ENCODE peak calls at places on chromosomes 13 and 19, in five cellular contexts. One of them, this sample, is unnamed.
A peak's percentile ranks its signal among the peaks of the same experiment; 100 is the strongest.

GRCh38 chr13:111919826-111920225 is 147.1 kb upstream of the SOX1 start:
- ATAC-seq in left lung: no peak
- ATAC-seq in lung: no peak
- ATAC-seq in right cardiac atrium: no peak
- ATAC-seq in K562: no peak
- ATAC-seq in this sample: no peak

GRCh38 chr13:73984949-73985691 is 149.1 kb downstream of the KLF12 start:
- ATAC-seq in lung: peak; percentile 39
- ATAC-seq in left lung: peak; percentile 90
- ATAC-seq in K562: no peak
- ATAC-seq in right cardiac atrium: peak; percentile 34
- ATAC-seq in this sample: no peak

GRCh38 chr19:3365447-3366103 is 808 bp upstream of the NFIC start:
- ATAC-seq in right cardiac atrium: peak; percentile 42
- ATAC-seq in left lung: peak; percentile 61
- ATAC-seq in lung: no peak
- ATAC-seq in K562: peak; percentile 45
- ATAC-seq in this sample: peak; percentile 74

GRCh38 chr13:46905249-46905648 is 8.4 kb upstream of the HTR2A start:
- ATAC-seq in right cardiac atrium: no peak
- ATAC-seq in K562: no peak
- ATAC-seq in left lung: no peak
- ATAC-seq in lung: no peak
- ATAC-seq in this sample: no peak

GRCh38 chr13:114339779-114340534 is 25.7 kb downstream of the CHAMP1 start:
- ATAC-seq in right cardiac atrium: no peak
- ATAC-seq in K562: peak; percentile 32
- ATAC-seq in left lung: peak; percentile 52
- ATAC-seq in lung: no peak
- ATAC-seq in this sample: no peak

GRCh38 chr13:97385146-97385545 is 48.8 kb upstream of the RAP2A start:
- ATAC-seq in K562: no peak
- ATAC-seq in lung: no peak
- ATAC-seq in left lung: peak; percentile 85
- ATAC-seq in right cardiac atrium: no peak
- ATAC-seq in this sample: no peak

GRCh38 chr19:30387311-30388115 is 15.3 kb downstream of the ZNF536 start:
- ATAC-seq in right cardiac atrium: peak; percentile 88
- ATAC-seq in left lung: no peak
- ATAC-seq in lung: no peak
- ATAC-seq in K562: no peak
- ATAC-seq in this sample: no peak

GRCh38 chr13:77946522-77946921 is 27.9 kb upstream of the EDNRB start:
- ATAC-seq in right cardiac atrium: peak; percentile 60
- ATAC-seq in lung: no peak
- ATAC-seq in left lung: no peak
- ATAC-seq in K562: no peak
- ATAC-seq in this sample: no peak

GRCh38 chr13:34696741-34697140 is 245.3 kb upstream of the NBEA start:
- ATAC-seq in left lung: no peak
- ATAC-seq in K562: no peak
- ATAC-seq in right cardiac atrium: no peak
- ATAC-seq in lung: no peak
- ATAC-seq in this sample: no peak

GRCh38 chr13:28467886-28468519 is 26.9 kb downstream of the FLT1 start:
- ATAC-seq in right cardiac atrium: no peak
- ATAC-seq in lung: peak; percentile 41
- ATAC-seq in left lung: peak; percentile 54
- ATAC-seq in K562: no peak
- ATAC-seq in this sample: no peak

GRCh38 chr19:10812902-10813404 is 23.1 kb downstream of the TMED1 start:
- ATAC-seq in lung: peak; percentile 44
- ATAC-seq in right cardiac atrium: peak; percentile 14
- ATAC-seq in left lung: peak; percentile 63
- ATAC-seq in K562: peak; percentile 89
- ATAC-seq in this sample: peak; percentile 57

GRCh38 chr19:33075519-33075918 is 5.5 kb upstream of the GPATCH1 start:
- ATAC-seq in lung: no peak
- ATAC-seq in right cardiac atrium: no peak
- ATAC-seq in K562: no peak
- ATAC-seq in left lung: no peak
- ATAC-seq in this sample: no peak

GRCh38 chr19:42693760-42694350 is 46.4 kb downstream of the PSG3 start:
- ATAC-seq in left lung: peak; percentile 60
- ATAC-seq in K562: peak; percentile 80
- ATAC-seq in lung: no peak
- ATAC-seq in right cardiac atrium: no peak
- ATAC-seq in this sample: no peak

GRCh38 chr19:15223649-15224371 is 8.4 kb downstream of the EPHX3 start:
- ATAC-seq in lung: no peak
- ATAC-seq in right cardiac atrium: peak; percentile 7
- ATAC-seq in K562: no peak
- ATAC-seq in left lung: peak; percentile 9
- ATAC-seq in this sample: no peak

GRCh38 chr19:45191324-45191845 is 12.8 kb downstream of the BLOC1S3 start:
- ATAC-seq in K562: no peak
- ATAC-seq in right cardiac atrium: no peak
- ATAC-seq in lung: no peak
- ATAC-seq in left lung: no peak
- ATAC-seq in this sample: no peak

GRCh38 chr13:94291631-94292322 is 187.7 kb downstream of the DCT start:
- ATAC-seq in right cardiac atrium: no peak
- ATAC-seq in left lung: no peak
- ATAC-seq in K562: no peak
- ATAC-seq in lung: no peak
- ATAC-seq in this sample: no peak

GRCh38 chr19:30877591-30878230 is 471.5 kb downstream of the TSHZ3 start:
- ATAC-seq in lung: peak; percentile 54
- ATAC-seq in right cardiac atrium: peak; percentile 60
- ATAC-seq in left lung: peak; percentile 61
- ATAC-seq in K562: no peak
- ATAC-seq in this sample: peak; percentile 66

GRCh38 chr19:48393559-48394330 is at the start of gene GRIN2D:
- ATAC-seq in lung: no peak
- ATAC-seq in left lung: no peak
- ATAC-seq in K562: peak; percentile 4
- ATAC-seq in right cardiac atrium: no peak
- ATAC-seq in this sample: no peak

GRCh38 chr13:82758056-82758455 is 1124.2 kb downstream of the SLITRK1 start:
- ATAC-seq in lung: no peak
- ATAC-seq in K562: no peak
- ATAC-seq in left lung: no peak
- ATAC-seq in right cardiac atrium: no peak
- ATAC-seq in this sample: no peak

GRCh38 chr13:35534343-35534742 is 57.9 kb upstream of the MAB21L1 start:
- ATAC-seq in K562: no peak
- ATAC-seq in left lung: no peak
- ATAC-seq in lung: no peak
- ATAC-seq in right cardiac atrium: no peak
- ATAC-seq in this sample: no peak

GRCh38 chr19:7226749-7227148 is 67.5 kb downstream of the INSR start:
- ATAC-seq in lung: no peak
- ATAC-seq in K562: no peak
- ATAC-seq in right cardiac atrium: no peak
- ATAC-seq in left lung: no peak
- ATAC-seq in this sample: no peak

GRCh38 chr19:15330801-15331418 is 1.4 kb downstream of the BRD4 start:
- ATAC-seq in left lung: peak; percentile 55
- ATAC-seq in lung: no peak
- ATAC-seq in K562: peak; percentile 50
- ATAC-seq in right cardiac atrium: no peak
- ATAC-seq in this sample: no peak

GRCh38 chr19:2213799-2214198 is 22.3 kb downstream of the PLEKHJ1 start:
- ATAC-seq in K562: no peak
- ATAC-seq in lung: no peak
- ATAC-seq in right cardiac atrium: no peak
- ATAC-seq in left lung: no peak
- ATAC-seq in this sample: no peak

GRCh38 chr19:2217591-2217990 is 18.5 kb downstream of the PLEKHJ1 start:
- ATAC-seq in right cardiac atrium: peak; percentile 2
- ATAC-seq in lung: no peak
- ATAC-seq in K562: no peak
- ATAC-seq in left lung: no peak
- ATAC-seq in this sample: no peak

GRCh38 chr19:2214253-2214652 is 21.9 kb downstream of the PLEKHJ1 start:
- ATAC-seq in K562: no peak
- ATAC-seq in right cardiac atrium: no peak
- ATAC-seq in lung: no peak
- ATAC-seq in left lung: no peak
- ATAC-seq in this sample: no peak

GRCh38 chr19:2215281-2215751 is 20.8 kb downstream of the PLEKHJ1 start:
- ATAC-seq in K562: peak; percentile 40
- ATAC-seq in left lung: no peak
- ATAC-seq in right cardiac atrium: no peak
- ATAC-seq in lung: no peak
- ATAC-seq in this sample: no peak

GRCh38 chr19:2216361-2217225 is 19.5 kb downstream of the PLEKHJ1 start:
- ATAC-seq in right cardiac atrium: no peak
- ATAC-seq in left lung: no peak
- ATAC-seq in lung: no peak
- ATAC-seq in K562: no peak
- ATAC-seq in this sample: no peak
- H3K4me1 ChIP-seq in right cardiac atrium: no peaks in the 10 kb centered on the region
- H3K4me1 ChIP-seq in left lung: no peaks in the 10 kb centered on the region
- H3K4me1 ChIP-seq in lung: peaks cover 4% of the 10 kb centered on the region
- H3K4me1 ChIP-seq in K562: no peaks in the 10 kb centered on the region
- H3K4me1 ChIP-seq in this sample: peaks cover 7% of the 10 kb centered on the region

DNA sequence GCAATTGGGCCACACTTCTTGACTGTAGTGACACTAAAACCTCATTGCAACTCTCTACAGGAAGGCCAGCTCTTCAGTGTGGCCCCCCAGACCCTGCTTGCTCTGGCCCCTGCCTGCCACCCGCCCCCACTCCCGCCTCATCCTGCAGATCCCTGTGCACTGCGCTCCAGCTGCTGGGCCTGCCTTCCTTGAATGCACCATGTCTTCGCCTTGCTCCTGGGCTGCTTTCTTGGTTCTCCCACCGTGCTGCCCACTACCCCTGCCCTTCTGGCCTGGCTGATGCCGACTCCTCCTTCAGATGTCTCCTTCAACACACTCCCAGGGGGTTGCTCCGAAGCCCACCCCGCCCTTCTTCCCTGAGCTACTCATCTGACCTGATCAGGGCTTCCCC is 98.2 kb downstream of the SIPA1L3 start:
- ATAC-seq in right cardiac atrium: no peak
- ATAC-seq in left lung: no peak
- ATAC-seq in K562: no peak
- ATAC-seq in lung: no peak
- ATAC-seq in this sample: no peak
- H3K4me1 ChIP-seq in right cardiac atrium: peaks cover 11% of the 10 kb centered on the region
- H3K4me1 ChIP-seq in left lung: peaks cover 15% of the 10 kb centered on the region
- H3K4me1 ChIP-seq in K562: no peaks in the 10 kb centered on the region
- H3K4me1 ChIP-seq in lung: peaks cover 9% of the 10 kb centered on the region
- H3K4me1 ChIP-seq in this sample: peaks cover 17% of the 10 kb centered on the region

GRCh38 chr19:46729696-46730095 is 12.8 kb upstream of the PRKD2 start:
- ATAC-seq in K562: no peak
- ATAC-seq in right cardiac atrium: no peak
- ATAC-seq in left lung: no peak
- ATAC-seq in lung: no peak
- ATAC-seq in this sample: no peak

GRCh38 chr19:46728208-46728607 is 11.3 kb upstream of the PRKD2 start:
- ATAC-seq in left lung: peak; percentile 1
- ATAC-seq in lung: peak; percentile 5
- ATAC-seq in right cardiac atrium: peak; percentile 50
- ATAC-seq in K562: no peak
- ATAC-seq in this sample: peak; percentile 29

GRCh38 chr19:46730187-46730586 is 13.3 kb upstream of the PRKD2 start:
- ATAC-seq in K562: no peak
- ATAC-seq in right cardiac atrium: no peak
- ATAC-seq in left lung: no peak
- ATAC-seq in lung: no peak
- ATAC-seq in this sample: no peak

GRCh38 chr19:46727757-46728156 is 10.8 kb upstream of the PRKD2 start:
- ATAC-seq in left lung: no peak
- ATAC-seq in lung: no peak
- ATAC-seq in right cardiac atrium: no peak
- ATAC-seq in K562: no peak
- ATAC-seq in this sample: no peak

GRCh38 chr19:46728693-46729339 is 11.9 kb upstream of the PRKD2 start:
- ATAC-seq in left lung: peak; percentile 74
- ATAC-seq in lung: peak; percentile 51
- ATAC-seq in right cardiac atrium: peak; percentile 74
- ATAC-seq in K562: peak; percentile 91
- ATAC-seq in this sample: peak; percentile 73
- H3K4me1 ChIP-seq in left lung: peaks cover 6% of the 10 kb centered on the region
- H3K4me1 ChIP-seq in lung: no peaks in the 10 kb centered on the region
- H3K4me1 ChIP-seq in right cardiac atrium: no peaks in the 10 kb centered on the region
- H3K4me1 ChIP-seq in K562: peaks cover 26% of the 10 kb centered on the region
- H3K4me1 ChIP-seq in this sample: peaks cover 61% of the 10 kb centered on the region

GRCh38 chr19:43779820-43780219 is 953 bp downstream of the KCNN4 start:
- ATAC-seq in K562: peak; percentile 30
- ATAC-seq in right cardiac atrium: no peak
- ATAC-seq in lung: no peak
- ATAC-seq in left lung: no peak
- ATAC-seq in this sample: no peak
- H3K4me1 ChIP-seq in K562: peaks cover 85% of the 10 kb centered on the region
- H3K4me1 ChIP-seq in right cardiac atrium: no peaks in the 10 kb centered on the region
- H3K4me1 ChIP-seq in lung: peaks cover 21% of the 10 kb centered on the region
- H3K4me1 ChIP-seq in left lung: peaks cover 8% of the 10 kb centered on the region
- H3K4me1 ChIP-seq in this sample: peaks cover 35% of the 10 kb centered on the region

GRCh38 chr19:2229103-2230028 is 6.8 kb downstream of the PLEKHJ1 start:
- ATAC-seq in lung: no peak
- ATAC-seq in K562: no peak
- ATAC-seq in right cardiac atrium: no peak
- ATAC-seq in left lung: no peak
- ATAC-seq in this sample: no peak
- H3K4me1 ChIP-seq in lung: no peaks in the 10 kb centered on the region
- H3K4me1 ChIP-seq in K562: no peaks in the 10 kb centered on the region
- H3K4me1 ChIP-seq in right cardiac atrium: no peaks in the 10 kb centered on the region
- H3K4me1 ChIP-seq in left lung: no peaks in the 10 kb centered on the region
- H3K4me1 ChIP-seq in this sample: peaks cover 28% of the 10 kb centered on the region

GRCh38 chr19:13022111-13022858 is 27.0 kb downstream of the NFIX start:
- ATAC-seq in lung: no peak
- ATAC-seq in K562: peak; percentile 7
- ATAC-seq in right cardiac atrium: peak; percentile 53
- ATAC-seq in left lung: peak; percentile 6
- ATAC-seq in this sample: peak; percentile 44
- H3K4me1 ChIP-seq in lung: peaks cover 12% of the 10 kb centered on the region
- H3K4me1 ChIP-seq in K562: peaks cover 30% of the 10 kb centered on the region
- H3K4me1 ChIP-seq in right cardiac atrium: peaks cover 20% of the 10 kb centered on the region
- H3K4me1 ChIP-seq in left lung: peaks cover 55% of the 10 kb centered on the region
- H3K4me1 ChIP-seq in this sample: peaks cover 28% of the 10 kb centered on the region

GRCh38 chr13:110410000-110410399 is 102.9 kb downstream of the COL4A2 start:
- ATAC-seq in left lung: no peak
- ATAC-seq in lung: no peak
- ATAC-seq in K562: no peak
- ATAC-seq in right cardiac atrium: no peak
- ATAC-seq in this sample: no peak
- H3K4me1 ChIP-seq in left lung: peaks cover 4% of the 10 kb centered on the region
- H3K4me1 ChIP-seq in lung: peaks cover 27% of the 10 kb centered on the region
- H3K4me1 ChIP-seq in K562: no peaks in the 10 kb centered on the region
- H3K4me1 ChIP-seq in right cardiac atrium: peaks cover 41% of the 10 kb centered on the region
- H3K4me1 ChIP-seq in this sample: peaks cover 96% of the 10 kb centered on the region